ENCODE peak calls at places on chromosomes 1 and 21, in four cellular contexts. M is IMR-90, L is upper lobe of right lung, O is psoas muscle. Y is an unnamed sample. For H3K4me1, the result is how much of the 10 kb centered on the place peaks cover.

GRCh38 chr1:183281039-183281438 is 95.0 kb downstream of the LAMC2 start:
- DNase-seq in O (peak), M (peak), L (no peak), Y (no peak)

GRCh38 chr1:15014521-15014920 is 139.0 kb upstream of the TMEM51 start:
- DNase-seq in M (peak), L (no peak), O (no peak), Y (no peak)

GRCh38 chr1:109197163-109198042 is 16.3 kb upstream of the SARS1 start:
- DNase-seq in L (no peak), O (no peak), M (peak), Y (no peak)

GRCh38 chr1:164771568-164772350 is 212.8 kb downstream of the PBX1 start:
- DNase-seq in O (no peak), M (peak), L (no peak), Y (no peak)

GRCh38 chr1:230415405-230416119 is 10.6 kb downstream of the PGBD5 start:
- DNase-seq in O (no peak), L (no peak), M (no peak), Y (no peak)

GRCh38 chr21:29434081-29434480 is 135.4 kb downstream of the BACH1 start:
- DNase-seq in O (no peak), M (no peak), L (no peak), Y (no peak)

GRCh38 chr1:215028954-215029353 is 53.6 kb upstream of the KCNK2 start:
- DNase-seq in M (no peak), O (no peak), L (no peak), Y (no peak)

GRCh38 chr1:100762461-100762860 is 42.9 kb downstream of the VCAM1 start:
- DNase-seq in L (no peak), M (no peak), O (no peak), Y (no peak)

GRCh38 chr1:225653463-225654276 is 747 bp upstream of the ENAH start:
- DNase-seq in O (peak), M (peak), L (peak), Y (no peak)

GRCh38 chr1:33634806-33635205 is 162.4 kb downstream of the ZSCAN20 start:
- DNase-seq in M (peak), L (no peak), O (peak), Y (no peak)

GRCh38 chr1:16924216-16924918 is 2.6 kb downstream of the CROCC start:
- DNase-seq in O (peak), L (no peak), M (no peak), Y (no peak)

GRCh38 chr1:76005755-76006154 is 68.8 kb upstream of the ST6GALNAC3 start:
- DNase-seq in O (no peak), L (no peak), M (no peak), Y (no peak)

DNA sequence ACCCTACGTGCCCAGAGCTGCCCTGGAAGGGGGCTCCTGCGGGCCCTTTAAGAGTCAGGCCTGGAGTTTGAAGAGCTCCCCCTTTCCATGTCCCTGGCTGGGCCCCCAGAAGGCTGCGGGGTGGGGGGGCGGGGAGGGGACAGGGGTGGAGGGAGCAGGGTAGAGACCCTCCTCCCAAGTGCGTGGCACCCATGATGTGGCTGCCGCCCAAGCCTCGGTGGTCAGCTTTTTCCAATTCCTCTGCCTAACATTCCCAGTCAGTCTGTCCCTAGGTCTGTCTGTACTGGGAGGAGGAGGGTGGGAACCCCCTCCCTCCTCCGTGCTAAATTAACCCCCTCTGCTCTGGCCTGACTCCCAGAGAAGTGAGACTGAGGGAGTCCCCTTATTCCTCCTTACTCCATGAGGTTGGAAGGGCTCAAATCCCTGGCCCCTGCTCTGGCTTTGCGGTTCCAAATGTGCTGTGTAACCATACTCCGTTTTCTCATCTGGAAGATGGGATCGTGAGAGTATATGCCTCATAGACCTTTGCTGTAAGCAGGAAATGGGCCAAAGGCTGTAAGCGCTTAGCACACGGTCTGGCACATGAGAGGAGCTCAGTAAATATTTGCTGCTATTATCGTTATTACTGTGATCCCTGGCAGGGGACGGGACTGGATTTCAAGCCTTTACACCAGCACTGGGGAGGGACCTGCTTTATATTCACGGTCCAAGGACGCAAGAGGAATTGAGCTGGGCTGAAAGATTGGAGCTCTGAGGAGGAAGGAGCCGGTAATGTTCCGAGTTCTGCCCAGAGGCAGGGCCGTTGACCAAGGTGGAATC is 653 bp upstream of the COL16A1 start:
- DNase-seq in M (peak), O (no peak), L (no peak), Y (no peak)
- H3K4me1 ChIP-seq in M (under half), O (under half), L (under half), Y (under half)

GRCh38 chr1:201917362-201918033 is 28.8 kb downstream of the SHISA4 start:
- DNase-seq in M (peak), O (peak), L (no peak), Y (no peak)
- H3K4me1 ChIP-seq in M (under half), O (half or more), L (under half), Y (under half)

GRCh38 chr1:208108646-208109330 is 135.4 kb downstream of the PLXNA2 start:
- DNase-seq in O (no peak), L (no peak), M (no peak), Y (no peak)
- H3K4me1 ChIP-seq in O (under half), L (under half), M (under half), Y (under half)

GRCh38 chr1:206497774-206498173 is 9.6 kb upstream of the RASSF5 start:
- DNase-seq in L (no peak), M (no peak), O (peak), Y (no peak)
- H3K4me1 ChIP-seq in L (under half), M (under half), O (under half), Y (under half)

GRCh38 chr1:161201828-161202712 is at the start of gene NDUFS2:
- DNase-seq in O (peak), L (peak), M (peak), Y (peak)

GRCh38 chr1:161198877-161199431 is at the start of gene ADAMTS4:
- DNase-seq in L (no peak), M (peak), O (peak), Y (no peak)

GRCh38 chr1:161200421-161200991 is 1.7 kb upstream of the ADAMTS4 start:
- DNase-seq in M (no peak), L (no peak), O (no peak), Y (no peak)

GRCh38 chr1:161199506-161200119 is 759 bp upstream of the ADAMTS4 start:
- DNase-seq in L (no peak), O (no peak), M (no peak), Y (no peak)

DNA sequence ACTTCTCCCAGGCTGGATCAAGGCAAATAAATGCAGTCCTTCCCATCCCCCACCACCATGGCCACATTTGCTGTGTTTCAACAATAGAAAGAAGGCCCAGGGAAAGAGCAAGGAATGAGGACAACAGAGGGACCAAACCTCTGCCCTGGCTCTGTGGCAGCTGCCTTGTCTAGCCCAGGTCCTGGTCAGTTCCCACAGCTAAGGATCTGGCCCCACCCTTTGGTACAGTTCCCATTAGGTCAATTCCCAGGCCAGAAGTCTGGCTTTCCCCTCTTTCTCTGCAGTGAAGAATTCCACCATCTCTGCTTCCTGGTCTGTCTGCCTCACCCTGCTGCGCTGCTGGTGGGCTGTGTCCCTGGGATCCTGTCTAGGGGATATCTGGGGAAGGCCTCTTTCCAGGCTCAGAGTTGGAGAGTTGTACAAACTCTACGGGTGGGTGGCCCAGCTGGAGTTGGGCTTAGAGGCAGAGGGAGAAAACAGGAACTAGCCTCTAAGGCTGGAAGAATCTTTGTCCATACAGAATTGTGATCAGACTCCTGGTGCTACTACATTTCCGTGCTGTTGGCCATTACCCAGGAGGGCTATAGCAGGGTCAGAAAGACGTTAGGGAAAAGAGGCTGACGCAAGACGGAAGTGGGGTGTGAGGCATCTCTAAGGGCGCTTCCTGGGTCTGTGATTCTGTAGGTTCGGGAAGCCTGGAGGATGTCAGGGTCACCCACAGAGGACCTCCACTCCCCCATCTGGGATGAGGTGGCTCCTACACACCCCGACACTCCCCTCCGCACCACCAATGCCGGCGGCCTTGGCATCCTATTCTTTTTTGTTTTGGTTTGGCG is 957 bp upstream of the NDUFS2 start:
- DNase-seq in L (no peak), M (peak), O (peak), Y (no peak)
- H3K4me1 ChIP-seq in L (half or more), M (under half), O (under half), Y (half or more)

GRCh38 chr1:160099716-160100375 is 1.4 kb upstream of the IGSF8 start:
- DNase-seq in M (no peak), L (peak), O (no peak), Y (no peak)
- H3K4me1 ChIP-seq in M (under half), L (under half), O (under half), Y (half or more)

DNA sequence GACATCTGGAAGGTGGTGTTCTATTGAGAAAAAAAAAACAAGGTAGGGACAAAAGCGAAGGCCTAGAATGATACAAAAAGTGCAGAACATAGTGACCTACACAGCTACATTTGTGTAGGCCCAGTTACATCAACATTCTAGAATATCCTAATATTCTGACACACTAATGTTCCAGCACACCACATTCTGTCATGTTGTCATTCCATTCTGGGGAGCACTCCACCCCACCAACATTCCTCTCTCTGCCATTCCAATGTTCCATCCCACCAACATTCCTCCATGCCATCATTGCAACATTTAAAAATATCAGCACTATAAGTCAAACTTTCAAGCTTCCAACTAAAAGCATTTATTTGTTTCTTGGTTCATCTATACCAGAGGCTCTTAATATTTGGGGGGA is 28.5 kb downstream of the COA7 start:
- DNase-seq in M (peak), O (no peak), L (no peak), Y (no peak)
- H3K4me1 ChIP-seq in M (under half), O (under half), L (under half), Y (under half)

GRCh38 chr1:221809101-221810029 is 67.5 kb upstream of the DUSP10 start:
- DNase-seq in O (no peak), M (peak), L (no peak), Y (no peak)

GRCh38 chr1:221810406-221810805 is 68.5 kb upstream of the DUSP10 start:
- DNase-seq in O (no peak), M (peak), L (no peak), Y (no peak)

GRCh38 chr1:221806984-221807383 is 65.1 kb upstream of the DUSP10 start:
- DNase-seq in O (no peak), M (no peak), L (no peak), Y (no peak)

GRCh38 chr1:221804303-221804702 is 62.4 kb upstream of the DUSP10 start:
- DNase-seq in O (no peak), M (no peak), L (no peak), Y (no peak)

GRCh38 chr1:221806236-221806635 is 64.3 kb upstream of the DUSP10 start:
- DNase-seq in O (no peak), L (no peak), M (no peak), Y (no peak)
- H3K4me1 ChIP-seq in O (under half), L (under half), M (under half), Y (under half)

DNA sequence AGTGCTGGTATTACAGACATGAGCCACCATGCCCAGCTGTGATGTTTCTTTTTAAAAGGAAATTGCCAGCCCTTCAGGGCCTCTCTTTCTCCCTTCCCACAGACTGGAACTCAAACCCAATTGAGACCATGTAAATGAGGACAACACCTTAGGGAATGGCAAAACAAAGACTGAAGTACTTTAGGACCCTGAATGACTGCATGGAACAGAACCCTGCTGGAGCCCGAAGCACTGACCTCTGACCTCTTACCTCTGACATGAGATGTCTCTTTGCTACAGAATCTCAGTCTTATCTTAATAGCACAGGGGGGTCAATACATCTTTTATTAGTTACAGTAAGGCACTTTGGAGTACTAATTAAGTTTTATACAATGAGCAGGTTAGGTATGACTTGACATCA is 15.5 kb upstream of the DR1 start:
- DNase-seq in M (no peak), O (no peak), L (no peak), Y (no peak)
- H3K4me1 ChIP-seq in M (under half), O (under half), L (under half), Y (under half)